ENCODE peak calls at places on chromosomes 5 and 9, in five cellular contexts. C, M, B, H and G are unnamed samples.

GRCh38 chr9:130043654-130044623 is 950 bp upstream of the FNBP1 start:
- DNase-seq in C (peak; percentile 58), M (peak; percentile 46), B (peak; percentile 83), H (no peak), G (no peak)

GRCh38 chr9:94984891-94985476 is 258.5 kb downstream of the AOPEP start:
- DNase-seq in C (no peak), M (no peak), B (no peak), H (no peak), G (no peak)

GRCh38 chr9:111805841-111806241 is 11.1 kb upstream of the SHOC1 start:
- DNase-seq in C (no peak), M (peak; percentile 75), B (no peak), H (no peak), G (no peak)

GRCh38 chr5:160930361-160930760 is 78.3 kb upstream of the ATP10B start:
- DNase-seq in C (no peak), M (no peak), B (no peak), H (peak; percentile 47), G (no peak)

GRCh38 chr9:122403381-122404002 is 32.7 kb downstream of the PTGS1 start:
- DNase-seq in C (no peak), M (peak; percentile 52), B (no peak), H (no peak), G (no peak)

GRCh38 chr9:19486803-19487202 is 78.0 kb downstream of the ACER2 start:
- DNase-seq in C (no peak), M (no peak), B (no peak), H (no peak), G (no peak)

GRCh38 chr5:140588311-140589070 is 23.9 kb downstream of the SLC35A4 start:
- DNase-seq in C (no peak), M (peak; percentile 37), B (no peak), H (no peak), G (no peak)

GRCh38 chr5:68215888-68216736 is 556 bp downstream of the PIK3R1 start:
- DNase-seq in C (peak; percentile 67), M (peak; percentile 48), B (peak; percentile 41), H (peak; percentile 68), G (no peak)

GRCh38 chr5:126868961-126869451 is 92.1 kb downstream of the LMNB1 start:
- DNase-seq in C (no peak), M (peak; percentile 45), B (no peak), H (peak; percentile 71), G (no peak)

GRCh38 chr9:115118471-115119156 is 657 bp upstream of the TNC start:
- DNase-seq in C (no peak), M (peak; percentile 93), B (no peak), H (peak; percentile 81), G (no peak)

GRCh38 chr5:142316051-142316450 is 8.8 kb downstream of the SPRY4 start:
- DNase-seq in C (no peak), M (peak; percentile 67), B (no peak), H (no peak), G (no peak)

GRCh38 chr9:14315754-14316573 is 2.0 kb upstream of the NFIB start:
- DNase-seq in C (no peak), M (no peak), B (no peak), H (peak; percentile 77), G (no peak)

GRCh38 chr9:69131682-69132081 is 42.4 kb upstream of the TJP2 start:
- DNase-seq in C (no peak), M (peak; percentile 96), B (peak; percentile 93), H (no peak), G (no peak)

GRCh38 chr9:108125541-108125940 is 636.0 kb upstream of the KLF4 start:
- DNase-seq in C (peak; percentile 49), M (no peak), B (no peak), H (peak; percentile 65), G (no peak)

GRCh38 chr5:989961-990530 is 18.6 kb upstream of the NKD2 start:
- DNase-seq in C (no peak), M (no peak), B (no peak), H (peak; percentile 54), G (no peak)

GRCh38 chr9:31683126-31683525 is 701.3 kb upstream of the ACO1 start:
- DNase-seq in C (no peak), M (no peak), B (no peak), H (no peak), G (no peak)

GRCh38 chr9:132210472-132211145 is 48.8 kb downstream of the NTNG2 start:
- DNase-seq in C (no peak), M (peak; percentile 94), B (no peak), H (no peak), G (no peak)

GRCh38 chr9:130478731-130479575 is 34.2 kb downstream of the ASS1 start:
- DNase-seq in C (no peak), M (no peak), B (no peak), H (no peak), G (no peak)

GRCh38 chr9:127574089-127574921 is 37.8 kb upstream of the STXBP1 start:
- DNase-seq in C (no peak), M (no peak), B (no peak), H (no peak), G (no peak)

GRCh38 chr5:93150311-93151012 is 430.6 kb downstream of the NR2F1-AS1 start:
- DNase-seq in C (no peak), M (peak; percentile 30), B (no peak), H (no peak), G (no peak)

GRCh38 chr5:33936004-33936380 is 194 bp upstream of the RXFP3 start:
- DNase-seq in C (peak; percentile 34), M (peak; percentile 54), B (no peak), H (peak; percentile 94), G (no peak)

GRCh38 chr5:126988021-126988569 is 42.3 kb downstream of the MARCHF3 start:
- DNase-seq in C (no peak), M (no peak), B (no peak), H (no peak), G (peak; percentile 79)

GRCh38 chr5:53291528-53291927 is 182.0 kb upstream of the MOCS2 start:
- DNase-seq in C (no peak), M (peak; percentile 41), B (no peak), H (no peak), G (no peak)

GRCh38 chr9:21591221-21592062 is 109.3 kb upstream of the IFNE start:
- DNase-seq in C (no peak), M (peak; percentile 99), B (peak; percentile 14), H (no peak), G (no peak)
- TF ChIP-seq RFX5 in C (no peak), M (peak; percentile 64), B (no peak), H (no peak), G (no peak)

GRCh38 chr5:151048526-151048925 is 28.1 kb downstream of the GPX3 start:
- DNase-seq in C (no peak), M (no peak), B (no peak), H (peak; percentile 52), G (no peak)
- H3K36me3 ChIP-seq in C (peaks cover 64% of the 10 kb centered on the region), M (peaks cover 48% of the 10 kb centered on the region), B (peaks cover 43% of the 10 kb centered on the region), H (no peaks in the 10 kb centered on the region), G (peaks cover 43% of the 10 kb centered on the region)

GRCh38 chr5:14407051-14407450 is 174.5 kb upstream of the OTULINL start:
- DNase-seq in C (no peak), M (no peak), B (no peak), H (no peak), G (no peak)

GRCh38 chr5:14407746-14408175 is 173.8 kb upstream of the OTULINL start:
- DNase-seq in C (no peak), M (no peak), B (no peak), H (no peak), G (no peak)

GRCh38 chr5:14405706-14406553 is 175.7 kb upstream of the OTULINL start:
- DNase-seq in C (no peak), M (no peak), B (no peak), H (no peak), G (no peak)

GRCh38 chr5:14405267-14405666 is 176.3 kb upstream of the OTULINL start:
- DNase-seq in C (no peak), M (no peak), B (no peak), H (no peak), G (no peak)

GRCh38 chr5:14406554-14406849 is 175.1 kb upstream of the OTULINL start:
- DNase-seq in C (no peak), M (peak; percentile 97), B (no peak), H (no peak), G (no peak)
- TF ChIP-seq RFX5 in C (no peak), M (no peak), B (no peak), H (no peak), G (no peak)

GRCh38 chr9:89002987-89003386 is 11.7 kb downstream of the S1PR3 start:
- DNase-seq in C (no peak), M (no peak), B (no peak), H (no peak), G (no peak)
- H3K36me3 ChIP-seq in C (no peaks in the 10 kb centered on the region), M (peaks cover 33% of the 10 kb centered on the region), B (no peaks in the 10 kb centered on the region), H (no peaks in the 10 kb centered on the region), G (no peaks in the 10 kb centered on the region)

DNA sequence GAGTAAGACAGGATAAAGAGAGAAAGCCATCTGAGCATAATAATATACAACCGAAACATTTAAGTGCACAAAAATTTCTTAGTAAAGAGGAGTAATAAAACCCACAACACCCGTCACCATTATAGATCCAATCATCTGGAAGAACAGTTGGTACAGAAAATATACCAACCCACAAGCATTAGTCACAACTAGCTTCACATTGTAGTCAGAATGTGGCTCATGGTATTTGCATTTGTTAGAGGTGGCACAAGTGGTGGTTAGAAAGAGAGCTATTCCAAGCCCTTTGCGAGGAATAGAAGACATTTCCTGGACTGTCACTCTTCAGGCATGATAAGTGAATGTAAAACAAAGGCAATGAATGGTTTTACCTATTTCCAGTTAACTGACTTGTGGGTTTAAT is 677.5 kb upstream of the ST8SIA4 start:
- DNase-seq in C (no peak), M (no peak), B (no peak), H (no peak), G (no peak)
- TF ChIP-seq RFX5 in C (no peak), M (no peak), B (no peak), H (no peak), G (no peak)